ENCODE peak calls at places on chromosomes 16 and 17, in nine cellular contexts. W, S, P, O, G, H, R, K and I are unnamed samples.

GRCh38 chr17:2194778-2195417 is 108.7 kb downstream of the SMG6 start:
- DNase-seq in W (no peak), S (no peak), P (no peak), O (no peak), G (peak; percentile 27), H (no peak), R (no peak), K (no peak), I (no peak)

GRCh38 chr17:81958633-81959342 is 2.2 kb downstream of the NOTUM start:
- DNase-seq in W (no peak), S (no peak), P (no peak), O (no peak), G (no peak), H (no peak), R (no peak), K (no peak), I (no peak)

GRCh38 chr16:85924675-85925074 is 25.7 kb downstream of the IRF8 start:
- DNase-seq in W (no peak), S (no peak), P (no peak), O (no peak), G (no peak), H (no peak), R (no peak), K (no peak), I (no peak)

GRCh38 chr17:52157161-52157560 is 1.4 kb downstream of the CA10 start:
- DNase-seq in W (no peak), S (no peak), P (no peak), O (no peak), G (no peak), H (no peak), R (no peak), K (no peak), I (no peak)

GRCh38 chr17:75181608-75182318 is 996 bp downstream of the SUMO2 start:
- DNase-seq in W (no peak), S (no peak), P (peak; percentile 55), O (peak; percentile 15), G (no peak), H (peak; percentile 42), R (no peak), K (peak; percentile 49), I (peak; percentile 29)

GRCh38 chr16:18932243-18932997 is 6.2 kb upstream of the SMG1 start:
- DNase-seq in W (no peak), S (no peak), P (no peak), O (peak; percentile 32), G (no peak), H (no peak), R (peak; percentile 76), K (no peak), I (no peak)

GRCh38 chr16:71540-72341 is 690 bp downstream of the RHBDF1 start:
- DNase-seq in W (peak; percentile 86), S (no peak), P (no peak), O (peak; percentile 65), G (peak; percentile 84), H (no peak), R (peak; percentile 65), K (peak; percentile 91), I (peak; percentile 91)

GRCh38 chr17:7254511-7254910 is 2.5 kb downstream of the ELP5 start:
- DNase-seq in W (no peak), S (no peak), P (no peak), O (no peak), G (no peak), H (no peak), R (no peak), K (no peak), I (no peak)

GRCh38 chr17:45973943-45974859 is 24.8 kb upstream of the STH start:
- DNase-seq in W (no peak), S (peak; percentile 48), P (no peak), O (no peak), G (no peak), H (no peak), R (peak; percentile 55), K (no peak), I (no peak)

GRCh38 chr17:73952136-73952497 is 251.4 kb upstream of the RPL38 start:
- DNase-seq in W (no peak), S (no peak), P (no peak), O (no peak), G (no peak), H (no peak), R (no peak), K (no peak), I (no peak)

GRCh38 chr16:20866161-20866772 is 33.9 kb downstream of the DCUN1D3 start:
- DNase-seq in W (no peak), S (no peak), P (no peak), O (peak; percentile 32), G (no peak), H (no peak), R (no peak), K (peak; percentile 30), I (no peak)

GRCh38 chr16:28264656-28265055 is 27.7 kb upstream of the SBK1 start:
- DNase-seq in W (no peak), S (no peak), P (no peak), O (no peak), G (no peak), H (no peak), R (peak; percentile 96), K (peak; percentile 37), I (peak; percentile 31)

GRCh38 chr17:62757518-62757951 is 50.6 kb downstream of the MARCHF10 start:
- DNase-seq in W (no peak), S (no peak), P (no peak), O (no peak), G (no peak), H (no peak), R (no peak), K (no peak), I (no peak)

GRCh38 chr17:44219126-44219635 is 294 bp downstream of the UBTF start:
- DNase-seq in W (peak; percentile 31), S (no peak), P (peak; percentile 80), O (no peak), G (peak; percentile 66), H (peak; percentile 70), R (peak; percentile 62), K (peak; percentile 61), I (no peak)
- H3K4me3 ChIP-seq in W (peak overlapping the region; percentile 85), S (peak overlapping the region; percentile 93), P (peak overlapping the region; percentile 39), O (peak overlapping the region; percentile 100), G (peak overlapping the region; percentile 95), H (peak overlapping the region; percentile 63), R (peak overlapping the region; percentile 89), K (peak overlapping the region; percentile 89), I (peak overlapping the region; percentile 98)

DNA sequence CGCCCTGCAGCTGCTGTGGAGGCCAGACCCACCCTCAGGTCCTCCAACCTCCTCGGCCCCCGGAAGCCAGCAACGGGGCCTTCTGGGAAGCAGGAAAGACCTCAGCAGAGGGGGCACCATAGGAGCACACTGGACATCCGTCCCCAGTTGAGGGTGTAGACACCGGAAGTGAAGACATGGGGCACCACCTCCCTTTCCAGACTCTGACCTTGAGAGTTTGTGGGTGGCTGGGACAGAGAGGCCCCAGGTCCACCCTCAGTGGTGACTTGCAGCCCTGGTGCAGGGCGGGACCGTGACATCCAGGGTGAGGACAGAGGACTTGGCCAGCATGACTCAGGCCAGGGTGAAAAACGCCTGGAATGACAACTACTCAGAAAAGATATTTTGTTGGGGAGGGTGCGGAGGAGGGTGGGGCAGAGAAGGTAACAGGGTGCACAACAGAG is 19.9 kb downstream of the CEP295NL start:
- DNase-seq in W (peak; percentile 70), S (peak; percentile 91), P (no peak), O (no peak), G (peak; percentile 80), H (no peak), R (peak; percentile 82), K (peak; percentile 52), I (peak; percentile 91)
- H3K4me3 ChIP-seq in W (peak overlapping the region; percentile 24), S (peak overlapping the region; percentile 12), P (no peak overlapping the region), O (no peak overlapping the region), G (peak overlapping the region; percentile 24), H (no peak overlapping the region), R (peak overlapping the region; percentile 1), K (no peak overlapping the region), I (no peak overlapping the region)

GRCh38 chr16:58467915-58468314 is 32.0 kb upstream of the NDRG4 start:
- DNase-seq in W (no peak), S (no peak), P (no peak), O (no peak), G (no peak), H (no peak), R (no peak), K (no peak), I (no peak)

GRCh38 chr16:58464047-58464915 is 35.7 kb upstream of the NDRG4 start:
- DNase-seq in W (no peak), S (peak; percentile 70), P (no peak), O (peak; percentile 77), G (peak; percentile 40), H (no peak), R (no peak), K (no peak), I (no peak)

GRCh38 chr16:58464916-58465731 is 34.8 kb upstream of the NDRG4 start:
- DNase-seq in W (no peak), S (peak; percentile 54), P (no peak), O (peak; percentile 54), G (peak; percentile 47), H (no peak), R (no peak), K (no peak), I (no peak)

GRCh38 chr16:58466396-58466795 is 33.5 kb upstream of the NDRG4 start:
- DNase-seq in W (no peak), S (no peak), P (no peak), O (no peak), G (no peak), H (no peak), R (no peak), K (no peak), I (no peak)

DNA sequence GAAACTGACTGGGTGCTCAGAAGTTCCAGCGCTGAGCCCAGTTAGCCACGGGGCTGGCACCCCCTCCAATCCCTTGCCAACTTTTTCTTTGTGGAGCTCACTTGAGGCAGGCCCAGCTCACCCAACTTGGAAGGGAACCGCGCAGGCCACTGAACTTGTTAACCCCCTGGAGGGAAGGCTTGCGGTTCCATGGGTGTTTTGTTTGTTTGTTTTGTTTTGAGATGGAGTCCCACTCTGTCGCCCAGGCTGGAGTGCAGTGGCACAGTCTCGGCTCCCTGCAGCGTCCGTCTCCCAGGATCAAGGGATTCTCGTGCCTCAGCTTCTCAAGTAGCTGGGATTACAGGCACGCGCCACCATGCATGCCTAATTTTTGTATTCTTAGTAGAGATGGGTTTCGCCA is 34.1 kb upstream of the NDRG4 start:
- DNase-seq in W (no peak), S (peak; percentile 46), P (no peak), O (no peak), G (no peak), H (no peak), R (no peak), K (no peak), I (no peak)
- H3K4me3 ChIP-seq in W (no peak overlapping the region), S (no peak overlapping the region), P (no peak overlapping the region), O (no peak overlapping the region), G (no peak overlapping the region), H (no peak overlapping the region), R (no peak overlapping the region), K (no peak overlapping the region), I (no peak overlapping the region)

DNA sequence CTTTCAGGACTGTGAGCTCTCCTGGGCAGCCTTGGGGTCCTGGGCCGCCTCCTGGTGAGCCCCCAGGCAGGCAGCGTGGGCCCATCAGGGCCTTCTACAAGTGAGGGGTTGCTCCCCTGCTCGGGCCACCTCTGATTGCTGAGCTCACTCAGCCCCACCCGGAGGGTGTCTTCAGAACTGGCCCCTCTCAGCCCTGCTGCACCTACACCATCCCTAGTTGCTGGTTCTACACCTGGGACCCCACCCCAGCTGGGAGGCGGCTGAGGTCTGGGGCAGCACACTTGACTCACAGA is 2.0 kb downstream of the CDH15 start:
- DNase-seq in W (no peak), S (no peak), P (no peak), O (no peak), G (no peak), H (no peak), R (no peak), K (no peak), I (no peak)
- H3K4me3 ChIP-seq in W (no peak overlapping the region), S (no peak overlapping the region), P (no peak overlapping the region), O (no peak overlapping the region), G (no peak overlapping the region), H (no peak overlapping the region), R (peak overlapping the region; percentile 81), K (no peak overlapping the region), I (no peak overlapping the region)